ENCODE peak calls at places on chromosome 3, in eight cellular contexts. I, P, K, H, T, G, E and L are unnamed samples.
A peak's percentile ranks its signal among the peaks of the same experiment; 100 is the strongest.

GRCh38 chr3:110738531-110738930 is 333.1 kb upstream of the NECTIN3 start:
- DNase-seq in I (no peak), G (no peak), H (no peak), E (no peak), P (no peak), K (no peak), T (no peak), L (no peak)

GRCh38 chr3:129614927-129615363 is 8.5 kb upstream of the PLXND1 start:
- DNase-seq in K (peak; percentile 73), I (no peak), T (peak; percentile 86), P (peak; percentile 62), H (no peak), G (no peak), E (no peak), L (no peak)

GRCh38 chr3:149566296-149566945 is 91.4 kb downstream of the WWTR1 start:
- DNase-seq in T (no peak), I (no peak), P (no peak), K (no peak), G (no peak), H (no peak), E (no peak), L (no peak)

GRCh38 chr3:188950832-188951489 is 220.8 kb upstream of the TPRG1 start:
- DNase-seq in K (peak; percentile 67), H (no peak), G (peak; percentile 92), P (peak; percentile 93), E (no peak), T (peak; percentile 90), I (peak; percentile 92), L (peak; percentile 71)

GRCh38 chr3:60301142-60301541 is 950.1 kb downstream of the FHIT start:
- DNase-seq in G (no peak), T (no peak), P (no peak), K (no peak), E (no peak), I (no peak), H (no peak), L (no peak)

GRCh38 chr3:8712045-8712870 is 21.3 kb upstream of the CAV3 start:
- DNase-seq in K (no peak), E (no peak), I (no peak), T (no peak), H (no peak), P (no peak), G (no peak), L (no peak)

GRCh38 chr3:128054363-128054762 is 2.1 kb downstream of the SEC61A1 start:
- DNase-seq in P (no peak), K (no peak), G (no peak), T (no peak), H (no peak), E (no peak), I (no peak), L (no peak)

GRCh38 chr3:54870423-54870822 is 57.4 kb downstream of the LRTM1 start:
- DNase-seq in T (no peak), G (peak; percentile 22), P (no peak), I (peak; percentile 28), E (no peak), K (no peak), H (no peak), L (no peak)

GRCh38 chr3:87047857-87048256 is 56.9 kb upstream of the VGLL3 start:
- DNase-seq in E (no peak), K (no peak), H (no peak), T (no peak), G (no peak), I (no peak), P (no peak), L (no peak)

GRCh38 chr3:6542795-6543194 is 318.1 kb upstream of the GRM7 start:
- DNase-seq in E (no peak), G (no peak), I (no peak), H (no peak), P (no peak), T (no peak), K (no peak), L (no peak)

GRCh38 chr3:98902341-98902740 is 846 bp upstream of the DCBLD2 start:
- DNase-seq in P (no peak), E (no peak), K (no peak), H (no peak), I (no peak), G (no peak), T (no peak), L (no peak)

GRCh38 chr3:47367631-47368030 is 13.2 kb upstream of the PTPN23 start:
- DNase-seq in T (no peak), G (no peak), P (no peak), E (no peak), H (no peak), K (no peak), I (no peak), L (no peak)

GRCh38 chr3:66432767-66433521 is 67.9 kb downstream of the LRIG1 start:
- DNase-seq in H (no peak), T (no peak), I (no peak), K (no peak), E (no peak), P (no peak), G (no peak), L (no peak)
- H3K4me1 ChIP-seq in H (peaks cover 10% of the 10 kb centered on the region), T (peaks cover 8% of the 10 kb centered on the region), I (peaks cover 17% of the 10 kb centered on the region), K (no peaks in the 10 kb centered on the region), E (no peaks in the 10 kb centered on the region), P (peaks cover 85% of the 10 kb centered on the region), G (peaks cover 30% of the 10 kb centered on the region), L (peaks cover 20% of the 10 kb centered on the region)

DNA sequence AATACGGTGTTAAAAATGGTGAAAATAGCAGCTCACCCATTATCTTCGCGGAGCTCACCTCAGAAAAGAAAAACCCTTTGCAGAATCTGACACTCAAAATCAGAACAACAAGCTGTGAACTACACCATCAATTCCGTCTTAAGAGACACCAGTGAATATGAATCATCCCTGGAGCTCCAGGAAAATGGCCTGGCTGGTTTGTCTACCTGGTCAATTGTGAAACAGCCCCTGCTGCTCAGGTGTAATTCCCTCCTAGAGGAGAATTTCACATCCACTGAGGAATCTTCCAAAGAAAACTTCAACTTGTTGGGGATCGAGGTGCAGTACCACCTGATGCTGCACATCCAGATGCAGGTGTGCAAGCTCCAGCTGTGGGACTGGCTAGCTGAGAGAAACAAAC is 3.0 kb upstream of the XRN1 start:
- DNase-seq in P (no peak), T (no peak), G (no peak), K (no peak), I (no peak), H (no peak), E (no peak), L (no peak)
- H3K36me3 ChIP-seq in P (peaks cover 5% of the 10 kb centered on the region), T (peaks cover 3% of the 10 kb centered on the region), G (no peaks in the 10 kb centered on the region), K (no peaks in the 10 kb centered on the region), I (no peaks in the 10 kb centered on the region), H (peaks cover 11% of the 10 kb centered on the region), E (no peaks in the 10 kb centered on the region), L (peaks cover 11% of the 10 kb centered on the region)

DNA sequence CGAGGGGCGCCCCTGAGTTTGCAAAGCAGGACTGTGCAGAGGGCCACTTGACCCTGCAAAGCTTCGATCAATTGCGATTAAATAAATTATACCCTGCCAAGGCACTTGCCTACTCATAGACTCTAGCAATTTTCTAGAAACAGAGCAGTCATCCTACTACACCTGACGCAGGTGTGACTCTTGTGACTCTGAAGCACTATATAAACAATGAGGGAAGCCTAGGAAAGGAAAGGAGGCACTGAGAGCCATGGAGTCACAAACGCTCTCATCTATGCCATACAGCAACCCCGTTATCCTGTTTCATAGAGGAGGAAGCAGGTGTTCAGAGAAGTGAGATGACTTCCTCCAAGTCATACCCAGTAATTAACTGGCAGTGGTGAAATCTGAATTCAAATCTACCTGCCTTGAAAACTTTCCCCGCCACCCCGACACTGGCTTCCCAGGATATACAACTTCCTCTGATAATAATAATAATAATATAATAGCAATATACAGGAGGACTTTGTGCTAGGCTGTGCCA is 14.4 kb downstream of the ARHGEF3 start:
- DNase-seq in E (no peak), P (no peak), I (no peak), K (no peak), T (no peak), H (no peak), G (no peak), L (no peak)
- H3K4me1 ChIP-seq in E (peaks cover 99% of the 10 kb centered on the region), P (peaks cover 99% of the 10 kb centered on the region), I (peaks cover 9% of the 10 kb centered on the region), K (peaks cover 21% of the 10 kb centered on the region), T (peaks cover 4% of the 10 kb centered on the region), H (peaks cover 99% of the 10 kb centered on the region), G (peaks cover 16% of the 10 kb centered on the region), L (peaks cover 65% of the 10 kb centered on the region)

GRCh38 chr3:12588674-12589054 is 31.8 kb downstream of the MKRN2 start:
- DNase-seq in K (no peak), I (no peak), P (no peak), G (no peak), H (no peak), E (no peak), T (no peak), L (peak; percentile 44)
- H3K36me3 ChIP-seq in K (peaks cover 18% of the 10 kb centered on the region), I (no peaks in the 10 kb centered on the region), P (peaks cover 4% of the 10 kb centered on the region), G (no peaks in the 10 kb centered on the region), H (peaks cover 51% of the 10 kb centered on the region), E (peaks cover 74% of the 10 kb centered on the region), T (peaks cover 26% of the 10 kb centered on the region), L (peaks cover 50% of the 10 kb centered on the region)